ENCODE peak calls at places on chromosomes 5 and 9, in seven cellular contexts. M is iPS DF 19.7, P is spleen, I is COLO829, D is memory B cell, R is fibroblast of pulmonary artery, W is NCI-H774. O is an unnamed sample.
A peak's percentile ranks its signal among the peaks of the same experiment; 100 is the strongest.

GRCh38 chr9:79170643-79171042 is 401.1 kb upstream of the TLE4 start:
- DNase-seq in M (no peak), P (no peak), I (no peak), D (no peak), R (no peak), W (no peak), O (no peak)

GRCh38 chr9:123061216-123061615 is 27.7 kb downstream of the GPR21 start:
- DNase-seq in M (no peak), P (no peak), I (no peak), D (no peak), R (no peak), W (no peak), O (no peak)

GRCh38 chr5:3596261-3596825 is 711 bp downstream of the IRX1 start:
- DNase-seq in M (no peak), P (no peak), I (no peak), D (no peak), R (no peak), W (no peak), O (peak; percentile 68)

GRCh38 chr9:132776891-132777290 is 101.2 kb downstream of the AK8 start:
- DNase-seq in M (no peak), P (no peak), I (no peak), D (no peak), R (no peak), W (no peak), O (no peak)

GRCh38 chr5:115465416-115465815 is 79.2 kb downstream of the FEM1C start:
- DNase-seq in M (no peak), P (no peak), I (no peak), D (no peak), R (no peak), W (no peak), O (no peak)

GRCh38 chr5:41559184-41559583 is 48.8 kb upstream of the PLCXD3 start:
- DNase-seq in M (no peak), P (no peak), I (no peak), D (no peak), R (no peak), W (no peak), O (no peak)

GRCh38 chr5:10301842-10302610 is 5.7 kb downstream of the CMBL start:
- DNase-seq in M (no peak), P (peak; percentile 86), I (peak; percentile 8), D (no peak), R (no peak), W (peak; percentile 44), O (no peak)

GRCh38 chr5:102622244-102622643 is 123.4 kb upstream of the SLCO6A1 start:
- DNase-seq in M (no peak), P (no peak), I (no peak), D (no peak), R (no peak), W (no peak), O (no peak)

GRCh38 chr5:132491368-132492364 is 1.1 kb upstream of the IRF1 start:
- DNase-seq in M (no peak), P (peak; percentile 86), I (no peak), D (no peak), R (no peak), W (no peak), O (peak; percentile 21)

GRCh38 chr9:95710449-95710848 is 165.0 kb upstream of the ERCC6L2 start:
- DNase-seq in M (no peak), P (no peak), I (no peak), D (no peak), R (no peak), W (no peak), O (no peak)